ENCODE peak calls at places on chromosomes 6 and 20, in nine cellular contexts. One of them, this sample, is unnamed.

GRCh38 chr6:33841070-33841469 is 37.3 kb upstream of the MLN start:
- DNase-seq in heart left ventricle: no peak
- DNase-seq in pancreas: no peak
- DNase-seq in AG09319: no peak
- DNase-seq in fibroblast of mammary gland: no peak
- DNase-seq in progenitor cell of endocrine pancreas: no peak
- DNase-seq in GM12865: no peak
- DNase-seq in neural crest cell: no peak
- DNase-seq in suprapubic skin: no peak
- DNase-seq in this sample: no peak

GRCh38 chr6:2140438-2141128 is 104.8 kb downstream of the GMDS start:
- DNase-seq in heart left ventricle: no peak
- DNase-seq in pancreas: no peak
- DNase-seq in AG09319: no peak
- DNase-seq in fibroblast of mammary gland: no peak
- DNase-seq in progenitor cell of endocrine pancreas: no peak
- DNase-seq in GM12865: no peak
- DNase-seq in neural crest cell: no peak
- DNase-seq in suprapubic skin: no peak
- DNase-seq in this sample: peak; percentile 33

GRCh38 chr6:72975346-72975745 is 249.9 kb downstream of the KHDC1L start:
- DNase-seq in heart left ventricle: no peak
- DNase-seq in pancreas: no peak
- DNase-seq in AG09319: no peak
- DNase-seq in fibroblast of mammary gland: no peak
- DNase-seq in progenitor cell of endocrine pancreas: no peak
- DNase-seq in GM12865: peak; percentile 41
- DNase-seq in neural crest cell: no peak
- DNase-seq in suprapubic skin: no peak
- DNase-seq in this sample: no peak

GRCh38 chr6:657743-658142 is 843 bp upstream of the HUS1B start:
- DNase-seq in heart left ventricle: no peak
- DNase-seq in pancreas: no peak
- DNase-seq in AG09319: no peak
- DNase-seq in fibroblast of mammary gland: no peak
- DNase-seq in progenitor cell of endocrine pancreas: no peak
- DNase-seq in GM12865: no peak
- DNase-seq in neural crest cell: no peak
- DNase-seq in suprapubic skin: no peak
- DNase-seq in this sample: no peak

GRCh38 chr20:32626859-32627636 is 41.9 kb upstream of the NOL4L start:
- DNase-seq in heart left ventricle: no peak
- DNase-seq in pancreas: peak; percentile 20
- DNase-seq in AG09319: no peak
- DNase-seq in fibroblast of mammary gland: no peak
- DNase-seq in progenitor cell of endocrine pancreas: no peak
- DNase-seq in GM12865: no peak
- DNase-seq in neural crest cell: no peak
- DNase-seq in suprapubic skin: no peak
- DNase-seq in this sample: no peak

GRCh38 chr6:94300424-94301144 is 881.2 kb upstream of the EPHA7 start:
- DNase-seq in heart left ventricle: peak; percentile 81
- DNase-seq in pancreas: no peak
- DNase-seq in AG09319: no peak
- DNase-seq in fibroblast of mammary gland: no peak
- DNase-seq in progenitor cell of endocrine pancreas: no peak
- DNase-seq in GM12865: no peak
- DNase-seq in neural crest cell: no peak
- DNase-seq in suprapubic skin: no peak
- DNase-seq in this sample: no peak

GRCh38 chr6:36029464-36029863 is 1.9 kb downstream of the MAPK14 start:
- DNase-seq in heart left ventricle: no peak
- DNase-seq in pancreas: no peak
- DNase-seq in AG09319: peak; percentile 53
- DNase-seq in fibroblast of mammary gland: peak; percentile 88
- DNase-seq in progenitor cell of endocrine pancreas: no peak
- DNase-seq in GM12865: no peak
- DNase-seq in neural crest cell: no peak
- DNase-seq in suprapubic skin: no peak
- DNase-seq in this sample: no peak

GRCh38 chr20:5658897-5659296 is 91.3 kb upstream of the SHLD1 start:
- DNase-seq in heart left ventricle: peak; percentile 72
- DNase-seq in pancreas: peak; percentile 17
- DNase-seq in AG09319: peak; percentile 68
- DNase-seq in fibroblast of mammary gland: peak; percentile 90
- DNase-seq in progenitor cell of endocrine pancreas: no peak
- DNase-seq in GM12865: peak; percentile 79
- DNase-seq in neural crest cell: peak; percentile 9
- DNase-seq in suprapubic skin: peak; percentile 82
- DNase-seq in this sample: no peak

GRCh38 chr20:11447371-11448100 is 470.2 kb upstream of the BTBD3 start:
- DNase-seq in heart left ventricle: no peak
- DNase-seq in pancreas: no peak
- DNase-seq in AG09319: no peak
- DNase-seq in fibroblast of mammary gland: no peak
- DNase-seq in progenitor cell of endocrine pancreas: no peak
- DNase-seq in GM12865: no peak
- DNase-seq in neural crest cell: no peak
- DNase-seq in suprapubic skin: no peak
- DNase-seq in this sample: no peak

GRCh38 chr6:116925088-116925794 is 48.2 kb downstream of the RFX6 start:
- DNase-seq in heart left ventricle: no peak
- DNase-seq in pancreas: no peak
- DNase-seq in AG09319: no peak
- DNase-seq in fibroblast of mammary gland: peak; percentile 3
- DNase-seq in progenitor cell of endocrine pancreas: no peak
- DNase-seq in GM12865: no peak
- DNase-seq in neural crest cell: no peak
- DNase-seq in suprapubic skin: no peak
- DNase-seq in this sample: no peak

GRCh38 chr6:148166339-148166949 is 176.2 kb upstream of the SASH1 start:
- DNase-seq in heart left ventricle: no peak
- DNase-seq in pancreas: no peak
- DNase-seq in AG09319: peak; percentile 16
- DNase-seq in fibroblast of mammary gland: peak; percentile 73
- DNase-seq in progenitor cell of endocrine pancreas: no peak
- DNase-seq in GM12865: peak; percentile 32
- DNase-seq in neural crest cell: no peak
- DNase-seq in suprapubic skin: no peak
- DNase-seq in this sample: no peak

GRCh38 chr6:8193541-8193940 is 91.2 kb upstream of the EEF1E1 start:
- DNase-seq in heart left ventricle: no peak
- DNase-seq in pancreas: no peak
- DNase-seq in AG09319: no peak
- DNase-seq in fibroblast of mammary gland: no peak
- DNase-seq in progenitor cell of endocrine pancreas: no peak
- DNase-seq in GM12865: no peak
- DNase-seq in neural crest cell: no peak
- DNase-seq in suprapubic skin: no peak
- DNase-seq in this sample: no peak

GRCh38 chr6:106145741-106146227 is 59.6 kb downstream of the PRDM1 start:
- DNase-seq in heart left ventricle: no peak
- DNase-seq in pancreas: no peak
- DNase-seq in AG09319: no peak
- DNase-seq in fibroblast of mammary gland: peak; percentile 33
- DNase-seq in progenitor cell of endocrine pancreas: no peak
- DNase-seq in GM12865: peak; percentile 91
- DNase-seq in neural crest cell: no peak
- DNase-seq in suprapubic skin: no peak
- DNase-seq in this sample: no peak

GRCh38 chr20:58890454-58891075 is 38.0 kb downstream of the GNAS start:
- DNase-seq in heart left ventricle: peak; percentile 83
- DNase-seq in pancreas: peak; percentile 65
- DNase-seq in AG09319: peak; percentile 43
- DNase-seq in fibroblast of mammary gland: peak; percentile 72
- DNase-seq in progenitor cell of endocrine pancreas: peak; percentile 80
- DNase-seq in GM12865: peak; percentile 86
- DNase-seq in neural crest cell: peak; percentile 73
- DNase-seq in suprapubic skin: peak; percentile 89
- DNase-seq in this sample: peak; percentile 89

GRCh38 chr6:54515013-54515412 is 206.8 kb downstream of the TINAG start:
- DNase-seq in heart left ventricle: no peak
- DNase-seq in pancreas: no peak
- DNase-seq in AG09319: no peak
- DNase-seq in fibroblast of mammary gland: peak; percentile 15
- DNase-seq in progenitor cell of endocrine pancreas: no peak
- DNase-seq in GM12865: no peak
- DNase-seq in neural crest cell: no peak
- DNase-seq in suprapubic skin: no peak
- DNase-seq in this sample: no peak
- TF ChIP-seq CTCF in heart left ventricle: no peak
- TF ChIP-seq CTCF in pancreas: no peak
- TF ChIP-seq CTCF in AG09319: no peak
- TF ChIP-seq CTCF in fibroblast of mammary gland: no peak
- TF ChIP-seq CTCF in progenitor cell of endocrine pancreas: no peak
- TF ChIP-seq CTCF in GM12865: no peak
- TF ChIP-seq CTCF in neural crest cell: no peak
- TF ChIP-seq CTCF in suprapubic skin: no peak
- TF ChIP-seq CTCF in this sample: no peak

GRCh38 chr6:98777762-98778161 is 56.6 kb upstream of the POU3F2 start:
- DNase-seq in heart left ventricle: no peak
- DNase-seq in pancreas: no peak
- DNase-seq in AG09319: no peak
- DNase-seq in fibroblast of mammary gland: no peak
- DNase-seq in progenitor cell of endocrine pancreas: no peak
- DNase-seq in GM12865: peak; percentile 72
- DNase-seq in neural crest cell: no peak
- DNase-seq in suprapubic skin: no peak
- DNase-seq in this sample: no peak
- TF ChIP-seq CTCF in heart left ventricle: no peak
- TF ChIP-seq CTCF in pancreas: no peak
- TF ChIP-seq CTCF in AG09319: no peak
- TF ChIP-seq CTCF in fibroblast of mammary gland: no peak
- TF ChIP-seq CTCF in progenitor cell of endocrine pancreas: no peak
- TF ChIP-seq CTCF in GM12865: no peak
- TF ChIP-seq CTCF in neural crest cell: no peak
- TF ChIP-seq CTCF in suprapubic skin: no peak
- TF ChIP-seq CTCF in this sample: no peak

DNA sequence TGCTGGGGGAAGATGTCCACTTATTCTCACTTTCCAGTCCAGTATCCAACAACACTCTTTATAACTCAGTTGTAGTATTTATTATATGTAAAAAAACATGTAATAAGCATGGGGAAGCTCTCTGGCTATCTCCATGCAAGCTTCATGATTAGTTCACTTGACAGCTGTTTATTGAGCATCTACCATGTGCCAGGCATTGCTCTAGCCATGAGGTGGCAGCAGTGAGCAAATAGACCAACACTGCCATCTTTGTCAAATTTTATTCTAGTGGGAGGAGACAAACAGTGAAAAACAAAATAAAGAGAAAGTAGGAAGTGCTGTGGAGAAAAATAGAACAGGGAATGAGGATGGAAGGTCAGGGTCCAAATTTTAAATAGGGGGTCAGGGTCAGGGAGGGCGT is 131.8 kb downstream of the CFAP61 start:
- DNase-seq in heart left ventricle: no peak
- DNase-seq in pancreas: no peak
- DNase-seq in AG09319: no peak
- DNase-seq in fibroblast of mammary gland: peak; percentile 16
- DNase-seq in progenitor cell of endocrine pancreas: no peak
- DNase-seq in GM12865: peak; percentile 58
- DNase-seq in neural crest cell: no peak
- DNase-seq in suprapubic skin: no peak
- DNase-seq in this sample: no peak
- TF ChIP-seq CTCF in heart left ventricle: no peak
- TF ChIP-seq CTCF in pancreas: no peak
- TF ChIP-seq CTCF in AG09319: peak; percentile 19
- TF ChIP-seq CTCF in fibroblast of mammary gland: peak; percentile 53
- TF ChIP-seq CTCF in progenitor cell of endocrine pancreas: peak; percentile 18
- TF ChIP-seq CTCF in GM12865: peak; percentile 50
- TF ChIP-seq CTCF in neural crest cell: peak; percentile 38
- TF ChIP-seq CTCF in suprapubic skin: no peak
- TF ChIP-seq CTCF in this sample: no peak

GRCh38 chr20:42864116-42864515 is 325.6 kb downstream of the PTPRT start:
- DNase-seq in heart left ventricle: no peak
- DNase-seq in pancreas: no peak
- DNase-seq in AG09319: no peak
- DNase-seq in fibroblast of mammary gland: no peak
- DNase-seq in progenitor cell of endocrine pancreas: no peak
- DNase-seq in GM12865: no peak
- DNase-seq in neural crest cell: no peak
- DNase-seq in suprapubic skin: no peak
- DNase-seq in this sample: no peak
- TF ChIP-seq CTCF in heart left ventricle: no peak
- TF ChIP-seq CTCF in pancreas: no peak
- TF ChIP-seq CTCF in AG09319: no peak
- TF ChIP-seq CTCF in fibroblast of mammary gland: no peak
- TF ChIP-seq CTCF in progenitor cell of endocrine pancreas: no peak
- TF ChIP-seq CTCF in GM12865: no peak
- TF ChIP-seq CTCF in neural crest cell: no peak
- TF ChIP-seq CTCF in suprapubic skin: no peak
- TF ChIP-seq CTCF in this sample: no peak

DNA sequence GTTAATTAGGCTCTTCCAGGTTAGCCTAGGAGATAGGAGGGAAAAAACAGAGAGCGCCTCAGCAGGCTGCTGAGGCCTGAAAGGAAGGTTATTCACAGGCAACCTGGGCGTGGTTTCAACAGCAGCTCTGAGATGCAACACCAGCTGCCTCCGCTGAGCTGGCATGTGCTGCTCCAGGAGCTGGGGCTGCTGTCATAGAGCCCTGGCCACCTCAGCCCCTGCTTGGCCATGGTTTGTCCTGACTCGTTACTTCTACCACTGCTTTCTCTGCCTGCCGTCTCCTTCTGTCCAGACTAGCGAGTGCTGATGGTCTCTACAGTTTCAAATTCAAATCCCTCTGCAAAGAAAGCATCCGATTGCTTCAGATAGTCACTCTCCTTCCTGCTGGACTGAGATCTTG is 32.5 kb upstream of the RPP40 start:
- DNase-seq in heart left ventricle: no peak
- DNase-seq in pancreas: no peak
- DNase-seq in AG09319: no peak
- DNase-seq in fibroblast of mammary gland: peak; percentile 32
- DNase-seq in progenitor cell of endocrine pancreas: peak; percentile 23
- DNase-seq in GM12865: peak; percentile 37
- DNase-seq in neural crest cell: peak; percentile 48
- DNase-seq in suprapubic skin: no peak
- DNase-seq in this sample: peak; percentile 77
- TF ChIP-seq CTCF in heart left ventricle: no peak
- TF ChIP-seq CTCF in pancreas: no peak
- TF ChIP-seq CTCF in AG09319: no peak
- TF ChIP-seq CTCF in fibroblast of mammary gland: no peak
- TF ChIP-seq CTCF in progenitor cell of endocrine pancreas: peak; percentile 37
- TF ChIP-seq CTCF in GM12865: no peak
- TF ChIP-seq CTCF in neural crest cell: peak; percentile 45
- TF ChIP-seq CTCF in suprapubic skin: no peak
- TF ChIP-seq CTCF in this sample: no peak

GRCh38 chr6:78511019-78511418 is 356.3 kb upstream of the IRAK1BP1 start:
- DNase-seq in heart left ventricle: no peak
- DNase-seq in pancreas: no peak
- DNase-seq in AG09319: no peak
- DNase-seq in fibroblast of mammary gland: no peak
- DNase-seq in progenitor cell of endocrine pancreas: no peak
- DNase-seq in GM12865: no peak
- DNase-seq in neural crest cell: no peak
- DNase-seq in suprapubic skin: no peak
- DNase-seq in this sample: no peak

GRCh38 chr6:78517399-78517798 is 350.0 kb upstream of the IRAK1BP1 start:
- DNase-seq in heart left ventricle: no peak
- DNase-seq in pancreas: no peak
- DNase-seq in AG09319: no peak
- DNase-seq in fibroblast of mammary gland: no peak
- DNase-seq in progenitor cell of endocrine pancreas: no peak
- DNase-seq in GM12865: no peak
- DNase-seq in neural crest cell: no peak
- DNase-seq in suprapubic skin: no peak
- DNase-seq in this sample: no peak

GRCh38 chr6:78513856-78514255 is 353.5 kb upstream of the IRAK1BP1 start:
- DNase-seq in heart left ventricle: no peak
- DNase-seq in pancreas: no peak
- DNase-seq in AG09319: no peak
- DNase-seq in fibroblast of mammary gland: no peak
- DNase-seq in progenitor cell of endocrine pancreas: no peak
- DNase-seq in GM12865: peak; percentile 17
- DNase-seq in neural crest cell: no peak
- DNase-seq in suprapubic skin: no peak
- DNase-seq in this sample: no peak
- TF ChIP-seq CTCF in heart left ventricle: no peak
- TF ChIP-seq CTCF in pancreas: no peak
- TF ChIP-seq CTCF in AG09319: no peak
- TF ChIP-seq CTCF in fibroblast of mammary gland: peak; percentile 8
- TF ChIP-seq CTCF in progenitor cell of endocrine pancreas: no peak
- TF ChIP-seq CTCF in GM12865: peak; percentile 5
- TF ChIP-seq CTCF in neural crest cell: peak; percentile 24
- TF ChIP-seq CTCF in suprapubic skin: no peak
- TF ChIP-seq CTCF in this sample: no peak

This sample was measured in glutamatergic neuron.